ENCODE peak calls at places on chromosomes 3 and 15, in five cellular contexts. P is neuronal stem cell, L is mesenchymal stem cell, J is IMR-90, C is H9. U is an unnamed sample.

GRCh38 chr3:130582457-130583155 is 65.6 kb downstream of the COL6A6 start:
- DNase-seq in C (no peak), L (no peak), P (no peak), J (no peak), U (no peak)

GRCh38 chr3:9311265-9311664 is 51.6 kb upstream of the THUMPD3 start:
- DNase-seq in P (no peak), C (no peak), L (no peak), J (no peak), U (no peak)

GRCh38 chr15:48507416-48508065 is 138.0 kb downstream of the FBN1 start:
- DNase-seq in P (peak; percentile 37), C (peak; percentile 37), J (peak; percentile 60), L (peak; percentile 74), U (peak; percentile 74)

GRCh38 chr3:153129426-153129825 is 32.6 kb upstream of the RAP2B start:
- DNase-seq in C (no peak), L (no peak), J (no peak), P (no peak), U (no peak)

GRCh38 chr15:41926184-41927056 is 32.6 kb upstream of the SPTBN5 start:
- DNase-seq in P (no peak), L (peak; percentile 69), C (peak; percentile 30), J (no peak), U (peak; percentile 54)

GRCh38 chr3:144566320-144566719 is 594.7 kb downstream of the DIPK2A start:
- DNase-seq in C (no peak), P (no peak), J (no peak), L (no peak), U (no peak)

GRCh38 chr3:71562938-71563337 is 20.6 kb downstream of the FOXP1 start:
- DNase-seq in J (no peak), P (no peak), L (no peak), C (no peak), U (no peak)

GRCh38 chr15:83081256-83082014 is 14.4 kb upstream of the BTBD1 start:
- DNase-seq in C (no peak), J (no peak), P (no peak), L (no peak), U (no peak)

GRCh38 chr3:27677554-27677953 is 44.6 kb downstream of the EOMES start:
- DNase-seq in P (no peak), L (peak; percentile 30), C (no peak), J (peak; percentile 96), U (no peak)

GRCh38 chr3:48012659-48013058 is 3.6 kb downstream of the MAP4 start:
- DNase-seq in P (no peak), J (no peak), L (no peak), C (no peak), U (no peak)

GRCh38 chr15:28190391-28191174 is 91.5 kb upstream of the OCA2 start:
- DNase-seq in C (no peak), P (no peak), J (no peak), L (no peak), U (no peak)

GRCh38 chr3:134881305-134881704 is 86.2 kb downstream of the EPHB1 start:
- DNase-seq in P (no peak), L (no peak), J (no peak), C (no peak), U (no peak)

GRCh38 chr3:37709946-37710345 is 151.7 kb upstream of the CTDSPL start:
- DNase-seq in J (no peak), P (no peak), L (no peak), C (peak; percentile 7), U (no peak)

GRCh38 chr15:74196175-74196574 is 6.4 kb downstream of the STRA6 start:
- DNase-seq in J (peak; percentile 93), P (no peak), L (peak; percentile 91), C (no peak), U (no peak)

GRCh38 chr3:156449712-156450574 is 105.0 kb downstream of the SSR3 start:
- DNase-seq in P (no peak), J (peak; percentile 30), C (no peak), L (peak; percentile 29), U (peak; percentile 50)

GRCh38 chr3:131221731-131222130 is 159.8 kb upstream of the NUDT16 start:
- DNase-seq in C (no peak), P (no peak), L (peak; percentile 70), J (peak; percentile 71), U (no peak)

GRCh38 chr3:64686446-64686908 is 1.3 kb downstream of the ADAMTS9 start:
- DNase-seq in P (peak; percentile 63), L (peak; percentile 88), J (peak; percentile 52), C (no peak), U (peak; percentile 77)

GRCh38 chr3:170909129-170909903 is 879 bp upstream of the EIF5A2 start:
- DNase-seq in J (peak; percentile 97), P (no peak), C (no peak), L (peak; percentile 79), U (no peak)

GRCh38 chr3:83953417-83954089 is 1005.2 kb upstream of the CADM2 start:
- DNase-seq in C (no peak), L (no peak), P (no peak), J (no peak), U (no peak)

GRCh38 chr3:142656595-142656994 is 60.4 kb downstream of the PLS1 start:
- DNase-seq in C (no peak), P (no peak), L (no peak), J (no peak), U (no peak)

GRCh38 chr3:22098000-22098399 is 347.0 kb upstream of the ZNF385D start:
- DNase-seq in J (no peak), L (peak; percentile 38), P (no peak), C (no peak), U (no peak)

GRCh38 chr15:67085818-67086649 is 20.6 kb downstream of the SMAD3 start:
- DNase-seq in C (no peak), P (no peak), L (peak; percentile 93), J (peak; percentile 88), U (peak; percentile 88)

GRCh38 chr3:116302087-116302747 is 143.1 kb downstream of the LSAMP start:
- DNase-seq in C (no peak), J (peak; percentile 41), P (no peak), L (peak; percentile 26), U (no peak)

GRCh38 chr3:72270072-72270611 is 485.2 kb upstream of the PROK2 start:
- DNase-seq in C (no peak), J (peak; percentile 96), L (peak; percentile 98), P (no peak), U (peak; percentile 88)

GRCh38 chr3:29152379-29152778 is 128.5 kb upstream of the RBMS3 start:
- DNase-seq in P (no peak), J (no peak), L (no peak), C (peak; percentile 41), U (peak; percentile 74)

GRCh38 chr15:90934256-90934948 is 683 bp upstream of the UNC45A start:
- DNase-seq in P (peak; percentile 77), L (peak; percentile 84), C (peak; percentile 94), J (peak; percentile 79), U (peak; percentile 93)

GRCh38 chr3:190227064-190227463 is 95.2 kb downstream of the CLDN1 start:
- DNase-seq in L (no peak), J (no peak), P (no peak), C (no peak), U (no peak)

GRCh38 chr3:167650459-167650858 is 3.3 kb downstream of the WDR49 start:
- DNase-seq in P (no peak), J (no peak), L (no peak), C (no peak), U (no peak)

GRCh38 chr3:8637348-8637747 is 7.2 kb downstream of the SSUH2 start:
- DNase-seq in P (no peak), J (no peak), L (no peak), C (no peak), U (no peak)

GRCh38 chr3:143650827-143651226 is 197.4 kb downstream of the SLC9A9 start:
- DNase-seq in L (no peak), J (no peak), C (no peak), P (no peak), U (no peak)

GRCh38 chr3:122102191-122102935 is 47.2 kb downstream of the CD86 start:
- DNase-seq in J (no peak), P (no peak), L (no peak), C (no peak), U (no peak)

GRCh38 chr3:61955483-61955882 is 394.1 kb downstream of the PTPRG start:
- DNase-seq in C (no peak), L (no peak), J (no peak), P (no peak), U (no peak)

GRCh38 chr15:72340366-72340765 is 20.4 kb upstream of the CELF6 start:
- DNase-seq in J (peak; percentile 12), C (no peak), P (no peak), L (peak; percentile 60), U (no peak)

GRCh38 chr3:31953091-31953490 is 28.0 kb downstream of the OSBPL10 start:
- DNase-seq in C (no peak), P (no peak), J (no peak), L (no peak), U (no peak)

GRCh38 chr15:89002830-89003229 is 85.4 kb upstream of the ABHD2 start:
- DNase-seq in L (no peak), J (no peak), P (no peak), C (no peak), U (no peak)
- H2BK5ac ChIP-seq in L (no peak overlapping the region), J (peak overlapping the region; percentile 84), P (no peak overlapping the region), C (no peak overlapping the region), U (no peak overlapping the region)

GRCh38 chr15:71335591-71335990 is 220.3 kb downstream of the THSD4 start:
- DNase-seq in P (no peak), C (no peak), J (peak; percentile 73), L (peak; percentile 38), U (no peak)

GRCh38 chr15:71337197-71337845 is 222.1 kb downstream of the THSD4 start:
- DNase-seq in C (peak; percentile 39), J (no peak), L (peak; percentile 47), P (no peak), U (peak; percentile 82)

GRCh38 chr15:71338251-71338650 is 223.0 kb downstream of the THSD4 start:
- DNase-seq in J (no peak), C (no peak), P (no peak), L (no peak), U (no peak)

GRCh38 chr15:71334874-71335273 is 219.6 kb downstream of the THSD4 start:
- DNase-seq in C (no peak), P (no peak), J (peak; percentile 63), L (no peak), U (no peak)

GRCh38 chr15:71336671-71337070 is 221.4 kb downstream of the THSD4 start:
- DNase-seq in C (no peak), P (no peak), J (no peak), L (no peak), U (peak; percentile 2)
- H2BK5ac ChIP-seq in C (no peak overlapping the region), P (no peak overlapping the region), J (peak overlapping the region; percentile 38), L (no peak overlapping the region), U (no peak overlapping the region)

GRCh38 chr15:58770519-58770856 is 614 bp upstream of the MINDY2 start:
- DNase-seq in J (peak; percentile 84), L (peak; percentile 86), C (no peak), P (no peak), U (no peak)
- H2BK5ac ChIP-seq in J (peak overlapping the region; percentile 90), L (peak overlapping the region; percentile 1), C (no peak overlapping the region), P (no peak overlapping the region), U (peak overlapping the region; percentile 57)

DNA sequence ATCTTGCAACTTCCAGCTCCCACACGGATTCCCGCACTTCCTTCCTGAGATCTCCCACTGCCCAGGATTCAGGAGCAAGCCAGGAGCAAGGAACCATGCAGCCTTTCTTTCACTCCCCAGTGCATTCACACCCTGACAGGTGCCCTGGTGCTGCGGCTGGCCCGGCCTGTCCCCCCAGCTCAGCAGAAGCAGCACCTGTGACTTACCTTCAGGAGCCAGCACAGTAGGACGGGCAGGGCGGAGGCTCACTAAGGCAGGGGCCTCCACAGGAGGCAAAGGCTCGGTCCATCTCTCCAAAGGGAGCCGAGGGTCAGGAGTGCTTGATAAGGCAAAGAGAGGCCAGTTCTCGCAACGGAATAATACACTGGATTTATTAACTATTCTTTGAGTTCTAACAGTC is 4.8 kb downstream of the ANKRD63 start:
- DNase-seq in L (no peak), J (no peak), P (no peak), C (no peak), U (no peak)
- H2BK5ac ChIP-seq in L (no peak overlapping the region), J (no peak overlapping the region), P (no peak overlapping the region), C (no peak overlapping the region), U (no peak overlapping the region)